ENCODE peak calls at places on chromosomes 6 and 20, in seven cellular contexts. U, O, F, P, N, X and Q are unnamed samples.

GRCh38 chr6:55916188-55916587 is 40.8 kb upstream of the BMP5 start:
- DNase-seq in N (no peak), X (no peak), F (no peak), P (no peak), U (no peak), O (no peak), Q (no peak)

GRCh38 chr20:54078296-54078695 is 7.9 kb upstream of the BCAS1 start:
- DNase-seq in O (no peak), F (no peak), P (no peak), N (no peak), U (no peak), X (no peak), Q (no peak)

GRCh38 chr6:35080821-35081425 is 60.2 kb downstream of the TCP11 start:
- DNase-seq in P (no peak), O (no peak), U (no peak), F (no peak), N (no peak), X (no peak), Q (peak)

GRCh38 chr20:8094415-8094818 is 37.6 kb upstream of the PLCB1 start:
- DNase-seq in F (peak), N (peak), O (peak), P (peak), X (peak), U (no peak), Q (no peak)

GRCh38 chr6:26175428-26176181 is 88.4 kb downstream of the HFE start:
- DNase-seq in O (peak), X (no peak), U (no peak), N (no peak), P (no peak), F (no peak), Q (no peak)

GRCh38 chr20:62928246-62928939 is 2.1 kb upstream of the DIDO1 start:
- DNase-seq in U (no peak), X (no peak), P (no peak), O (no peak), N (no peak), F (no peak), Q (no peak)

GRCh38 chr6:144417686-144418085 is 132.6 kb downstream of the UTRN start:
- DNase-seq in U (no peak), O (no peak), P (no peak), N (no peak), X (no peak), F (no peak), Q (no peak)

GRCh38 chr6:131063764-131064272 is 773 bp upstream of the EPB41L2 start:
- DNase-seq in O (no peak), N (no peak), U (no peak), F (no peak), P (peak), X (no peak), Q (no peak)

GRCh38 chr6:160812097-160812496 is 110.1 kb downstream of the PLG start:
- DNase-seq in O (no peak), N (no peak), P (no peak), U (no peak), F (no peak), X (no peak), Q (no peak)

GRCh38 chr6:2848851-2849250 is 7.2 kb upstream of the SERPINB1 start:
- DNase-seq in O (no peak), N (no peak), U (no peak), P (no peak), X (no peak), F (peak), Q (no peak)

GRCh38 chr20:62052842-62053464 is 12.7 kb downstream of the TAF4 start:
- DNase-seq in X (no peak), F (no peak), U (no peak), P (no peak), N (no peak), O (no peak), Q (no peak)

GRCh38 chr6:12419626-12420272 is 129.6 kb downstream of the EDN1 start:
- DNase-seq in N (no peak), F (no peak), U (no peak), P (no peak), O (peak), X (no peak), Q (no peak)

GRCh38 chr6:6655805-6656251 is 67.3 kb downstream of the LY86 start:
- DNase-seq in F (no peak), P (no peak), U (no peak), O (no peak), N (no peak), X (no peak), Q (no peak)

GRCh38 chr20:45892049-45892816 is 1.1 kb downstream of the CTSA start:
- DNase-seq in N (no peak), U (no peak), F (peak), X (no peak), P (no peak), O (peak), Q (no peak)

GRCh38 chr20:49785851-49786174 is 26.8 kb upstream of the SLC9A8 start:
- DNase-seq in F (no peak), O (no peak), P (no peak), N (no peak), X (no peak), U (peak), Q (no peak)

GRCh38 chr6:158206740-158207451 is 38.7 kb downstream of the GTF2H5 start:
- DNase-seq in N (no peak), P (no peak), O (no peak), F (no peak), X (no peak), U (no peak), Q (no peak)

GRCh38 chr6:143762126-143762525 is 81.0 kb upstream of the LTV1 start:
- DNase-seq in X (no peak), P (no peak), N (no peak), O (no peak), U (no peak), F (no peak), Q (no peak)

GRCh38 chr20:60627751-60628565 is 624.1 kb upstream of the CDH4 start:
- DNase-seq in U (no peak), N (no peak), O (peak), X (no peak), P (no peak), F (no peak), Q (no peak)

GRCh38 chr6:149761438-149761837 is 11.9 kb downstream of the PCMT1 start:
- DNase-seq in N (no peak), U (no peak), O (no peak), X (no peak), P (no peak), F (no peak), Q (no peak)

GRCh38 chr20:47726632-47727031 is 58.6 kb downstream of the SULF2 start:
- DNase-seq in N (no peak), X (no peak), O (no peak), F (no peak), P (no peak), U (no peak), Q (no peak)

GRCh38 chr6:27133281-27134227 is 113.9 kb upstream of the PRSS16 start:
- DNase-seq in X (peak), P (peak), N (peak), U (peak), O (peak), F (peak), Q (peak)

GRCh38 chr6:37558158-37558557 is 58.5 kb upstream of the CCDC167 start:
- DNase-seq in F (no peak), O (no peak), X (no peak), P (no peak), U (no peak), N (no peak), Q (no peak)

GRCh38 chr20:20489623-20490341 is 121.9 kb downstream of the INSM1 start:
- DNase-seq in F (no peak), U (no peak), P (no peak), O (no peak), X (no peak), N (no peak), Q (no peak)
- TF ChIP-seq CTCF in F (no peak), U (no peak), P (no peak), O (no peak), X (no peak), N (no peak), Q (no peak)

GRCh38 chr20:3202965-3203314 is 1.5 kb downstream of the DDRGK1 start:
- DNase-seq in F (no peak), X (no peak), U (no peak), N (no peak), O (no peak), P (no peak), Q (no peak)
- H3K4me3 ChIP-seq in F (peak), X (peak), U (peak), N (peak), O (peak), P (peak), Q (peak)

DNA sequence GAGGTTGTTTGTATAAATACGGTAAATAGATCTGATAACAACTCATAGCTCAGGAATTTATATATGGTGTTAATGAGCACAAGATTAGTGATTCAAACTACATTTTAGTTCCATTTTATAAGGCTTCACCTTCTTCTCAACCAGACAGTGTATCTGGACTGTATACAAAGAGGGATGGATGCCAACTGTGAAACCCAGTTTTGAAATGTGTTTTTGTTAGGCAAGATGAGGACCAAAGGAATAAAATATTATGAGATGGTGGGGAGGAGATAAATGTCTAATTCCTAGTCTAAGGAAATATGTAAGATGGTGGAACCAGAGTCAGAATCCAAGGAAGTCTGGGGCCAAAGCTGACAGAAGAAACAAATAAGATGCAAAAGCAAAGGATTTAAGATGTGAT is 329.0 kb downstream of the GRIK2 start:
- DNase-seq in X (no peak), U (no peak), F (no peak), N (no peak), O (no peak), P (no peak), Q (no peak)
- H3K27ac ChIP-seq in X (no peak), U (no peak), F (no peak), N (no peak), O (peak), P (no peak), Q (no peak)

GRCh38 chr20:2302369-2302768 is 6.6 kb downstream of the TGM3 start:
- DNase-seq in X (no peak), P (no peak), U (no peak), O (peak), F (no peak), N (no peak), Q (no peak)
- TF ChIP-seq CTCF in X (no peak), P (no peak), U (no peak), O (no peak), F (no peak), N (no peak), Q (no peak)

GRCh38 chr20:44810391-44811149 is at the start of gene RIMS4:
- DNase-seq in N (no peak), F (no peak), U (no peak), P (no peak), O (no peak), X (no peak), Q (peak)
- H3K4me3 ChIP-seq in N (no peak), F (peak), U (no peak), P (peak), O (peak), X (peak), Q (peak)

DNA sequence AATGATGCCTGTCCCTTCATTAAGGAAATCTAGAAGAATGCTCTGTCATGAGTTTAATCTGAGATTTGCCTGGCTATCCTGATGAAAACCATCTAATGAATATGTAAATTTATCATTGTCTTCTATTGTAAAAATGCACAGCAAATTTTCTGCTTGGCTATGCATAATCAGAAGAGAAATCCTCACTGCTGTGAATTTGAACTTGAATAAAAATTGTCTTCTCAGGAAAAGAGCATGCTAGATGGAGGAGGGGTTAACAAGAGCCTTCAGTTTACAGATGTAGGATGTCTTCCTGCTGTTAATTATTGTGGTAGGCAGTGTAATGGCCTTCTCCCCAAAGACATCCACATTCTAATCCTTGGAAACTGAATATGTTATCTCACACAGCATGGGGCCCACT is 45.8 kb downstream of the ANKEF1 start:
- DNase-seq in F (no peak), X (no peak), U (no peak), P (no peak), O (no peak), N (no peak), Q (no peak)
- H3K27ac ChIP-seq in F (no peak), X (no peak), U (no peak), P (no peak), O (peak), N (no peak), Q (no peak)

DNA sequence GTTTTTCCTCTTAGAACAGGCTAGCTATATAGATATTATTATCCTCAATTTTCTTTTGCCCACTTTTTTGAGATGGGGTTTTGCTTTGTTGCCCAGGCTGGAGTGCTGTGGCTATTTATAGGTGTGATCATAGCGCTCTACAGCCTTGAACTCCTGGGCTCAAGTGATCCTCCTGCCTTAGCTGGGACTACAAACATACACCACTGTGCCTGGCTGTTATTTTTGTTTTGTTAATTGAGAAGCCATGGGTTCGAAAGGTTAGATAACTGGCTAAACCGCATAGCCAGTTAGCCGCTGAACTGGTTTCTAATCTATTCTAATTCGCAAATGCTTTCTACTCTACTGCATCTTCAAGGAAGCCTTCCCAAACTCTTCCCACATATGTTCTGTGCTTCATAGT is 425.8 kb downstream of the CDKAL1 start:
- DNase-seq in N (no peak), P (no peak), O (no peak), X (no peak), F (no peak), U (no peak), Q (no peak)
- TF ChIP-seq CTCF in N (no peak), P (no peak), O (no peak), X (no peak), F (no peak), U (no peak), Q (no peak)

DNA sequence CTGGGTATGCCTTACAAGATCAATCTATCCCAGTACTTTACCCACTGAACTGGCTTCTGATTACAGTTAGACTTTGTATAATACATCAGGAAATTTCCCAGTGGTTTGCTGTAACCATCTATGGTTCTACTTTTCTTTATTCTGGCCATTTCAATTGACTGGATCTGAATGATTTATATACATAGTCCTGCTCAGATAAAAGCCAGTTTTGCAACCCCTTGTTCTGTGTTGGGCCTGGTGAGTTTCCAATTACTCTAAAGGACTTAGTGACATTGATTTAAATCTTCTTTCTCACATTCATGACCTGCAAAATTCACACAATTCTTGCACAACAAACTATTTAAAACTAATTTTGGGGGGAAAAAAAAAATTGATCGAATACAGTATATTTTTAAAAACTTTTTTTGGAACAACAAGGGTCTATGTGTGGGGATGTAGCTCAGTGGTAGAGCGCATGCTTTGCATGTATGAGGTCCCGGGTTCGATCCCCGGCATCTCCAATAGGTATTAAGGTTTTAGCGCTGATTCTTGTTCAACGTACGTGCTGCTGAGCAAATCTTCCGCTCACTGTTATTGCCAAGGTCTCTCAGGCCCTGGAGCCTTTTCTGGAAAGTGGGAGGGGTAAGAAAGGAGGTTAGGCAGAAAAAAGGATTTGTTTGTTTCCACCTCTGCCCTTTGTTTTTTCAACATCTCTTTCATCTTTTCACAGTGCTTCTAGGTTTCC is 117.5 kb downstream of the GPX5 start:
- DNase-seq in O (peak), X (no peak), N (no peak), F (no peak), P (no peak), U (peak), Q (no peak)
- H3K4me3 ChIP-seq in O (peak), X (no peak), N (no peak), F (no peak), P (no peak), U (no peak), Q (no peak)

DNA sequence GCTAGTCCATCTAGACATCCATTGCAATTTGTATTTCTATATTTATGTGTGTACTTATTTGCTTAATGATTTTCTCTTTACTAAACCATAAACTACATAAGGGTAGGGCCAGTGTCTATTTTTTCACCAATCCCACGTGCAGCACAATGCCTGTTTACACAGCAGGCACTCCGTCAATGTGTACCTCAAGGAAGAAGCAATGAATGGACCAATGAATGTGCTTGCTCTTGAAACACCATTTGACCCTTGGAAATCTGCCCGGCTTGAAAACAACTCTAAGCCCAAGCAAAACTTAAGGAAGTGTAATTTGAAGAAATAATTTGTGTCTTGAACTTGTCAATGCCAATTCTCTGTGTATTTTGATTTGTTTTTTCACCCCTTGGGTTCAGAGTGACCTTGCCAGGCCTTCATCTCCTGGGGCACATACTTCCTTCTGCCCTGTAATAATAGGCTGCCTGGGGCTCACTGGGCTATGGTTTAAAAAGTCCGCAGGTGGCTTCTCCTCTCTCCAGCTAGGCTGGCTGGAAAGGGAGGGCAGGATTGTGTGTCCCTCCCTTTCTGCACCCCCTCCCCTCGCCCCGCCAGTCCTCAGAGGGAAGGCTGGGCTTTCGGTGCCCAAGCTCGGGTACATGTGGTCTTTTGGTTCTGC is 140.8 kb upstream of the ARMC2 start:
- DNase-seq in U (no peak), P (no peak), N (peak), O (no peak), F (peak), X (no peak), Q (no peak)
- H3K27ac ChIP-seq in U (no peak), P (no peak), N (no peak), O (no peak), F (no peak), X (no peak), Q (no peak)

GRCh38 chr6:14499804-14500203 is 382.2 kb downstream of the CD83 start:
- DNase-seq in F (no peak), U (no peak), O (peak), X (no peak), N (peak), P (no peak), Q (no peak)
- TF ChIP-seq CTCF in F (no peak), U (no peak), O (no peak), X (no peak), N (no peak), P (no peak), Q (no peak)